ENCODE peak calls at places on chromosome X, in seven cellular contexts. E is WTC11, A is HEK293T, Z is H1, O is HepG2, F is K562, R is HCT116. Y is an unnamed sample.

GRCh38 chrX:28124416-28124815 is 143.2 kb upstream of the DCAF8L1 start:
- DNase-seq in E (no peak), A (no peak), Z (no peak), O (no peak), F (no peak), R (no peak), Y (no peak)

GRCh38 chrX:21166302-21166982 is 207.8 kb upstream of the CNKSR2 start:
- DNase-seq in E (no peak), A (no peak), Z (no peak), O (peak), F (no peak), R (no peak), Y (no peak)

GRCh38 chrX:70089575-70090297 is 27.5 kb downstream of the OTUD6A start:
- DNase-seq in E (no peak), A (no peak), Z (no peak), O (no peak), F (no peak), R (no peak), Y (no peak)

GRCh38 chrX:9465380-9466114 is 689 bp downstream of the TBL1X start:
- DNase-seq in E (peak), A (peak), Z (peak), O (no peak), F (peak), R (no peak), Y (no peak)

GRCh38 chrX:39854772-39855747 is 242.7 kb downstream of the BCOR start:
- DNase-seq in E (no peak), A (no peak), Z (no peak), O (no peak), F (no peak), R (no peak), Y (peak)

GRCh38 chrX:86507337-86507736 is 359.1 kb downstream of the DACH2 start:
- DNase-seq in E (no peak), A (no peak), Z (no peak), O (no peak), F (no peak), R (no peak), Y (no peak)

GRCh38 chrX:15758140-15758539 is 20.1 kb downstream of the CA5B start:
- DNase-seq in E (no peak), A (no peak), Z (no peak), O (no peak), F (no peak), R (no peak), Y (no peak)

GRCh38 chrX:16633754-16634153 is 16.2 kb upstream of the S100G start:
- DNase-seq in E (no peak), A (no peak), Z (no peak), O (no peak), F (peak), R (no peak), Y (no peak)

GRCh38 chrX:65407157-65407626 is 127.4 kb downstream of the LAS1L start:
- DNase-seq in E (peak), A (no peak), Z (peak), O (no peak), F (no peak), R (no peak), Y (no peak)

GRCh38 chrX:40154229-40154852 is 56.6 kb upstream of the BCOR start:
- DNase-seq in E (peak), A (no peak), Z (peak), O (peak), F (peak), R (no peak), Y (no peak)

GRCh38 chrX:2610246-2611170 is 80.6 kb upstream of the CD99 start:
- DNase-seq in E (no peak), A (no peak), Z (no peak), O (no peak), F (no peak), R (no peak), Y (no peak)

GRCh38 chrX:1072637-1073377 is 139.6 kb downstream of the CRLF2 start:
- DNase-seq in E (peak), A (peak), Z (peak), O (peak), F (peak), R (peak), Y (no peak)

GRCh38 chrX:154486052-154486395 is 391 bp downstream of the UBL4A start:
- DNase-seq in E (no peak), A (no peak), Z (peak), O (no peak), F (no peak), R (no peak), Y (no peak)
- TF ChIP-seq SP1 in E (no peak), A (no peak), Z (no peak), O (no peak), F (no peak), R (no peak), Y (no peak)

GRCh38 chrX:19672211-19672814 is 157.0 kb upstream of the MAP3K15 start:
- DNase-seq in E (no peak), A (no peak), Z (no peak), O (no peak), F (no peak), R (no peak), Y (no peak)

GRCh38 chrX:19670321-19670750 is 155.0 kb upstream of the MAP3K15 start:
- DNase-seq in E (no peak), A (no peak), Z (no peak), O (peak), F (no peak), R (no peak), Y (no peak)

GRCh38 chrX:19673334-19674040 is 158.2 kb upstream of the MAP3K15 start:
- DNase-seq in E (no peak), A (no peak), Z (no peak), O (peak), F (no peak), R (peak), Y (no peak)

GRCh38 chrX:19674041-19674769 is 158.9 kb upstream of the MAP3K15 start:
- DNase-seq in E (no peak), A (no peak), Z (no peak), O (peak), F (no peak), R (no peak), Y (no peak)

GRCh38 chrX:19670854-19671620 is 155.7 kb upstream of the MAP3K15 start:
- DNase-seq in E (peak), A (peak), Z (no peak), O (peak), F (no peak), R (peak), Y (no peak)
- TF ChIP-seq SP1 in E (no peak), A (no peak), Z (no peak), O (no peak), F (no peak), R (no peak), Y (no peak)

GRCh38 chrX:73768886-73769285 is 205.9 kb downstream of the CHIC1 start:
- DNase-seq in E (no peak), A (no peak), Z (no peak), O (no peak), F (no peak), R (no peak), Y (no peak)

GRCh38 chrX:73768120-73768519 is 205.1 kb downstream of the CHIC1 start:
- DNase-seq in E (no peak), A (no peak), Z (no peak), O (peak), F (no peak), R (no peak), Y (no peak)

GRCh38 chrX:73767017-73767416 is 204.0 kb downstream of the CHIC1 start:
- DNase-seq in E (no peak), A (no peak), Z (no peak), O (no peak), F (no peak), R (no peak), Y (no peak)

DNA sequence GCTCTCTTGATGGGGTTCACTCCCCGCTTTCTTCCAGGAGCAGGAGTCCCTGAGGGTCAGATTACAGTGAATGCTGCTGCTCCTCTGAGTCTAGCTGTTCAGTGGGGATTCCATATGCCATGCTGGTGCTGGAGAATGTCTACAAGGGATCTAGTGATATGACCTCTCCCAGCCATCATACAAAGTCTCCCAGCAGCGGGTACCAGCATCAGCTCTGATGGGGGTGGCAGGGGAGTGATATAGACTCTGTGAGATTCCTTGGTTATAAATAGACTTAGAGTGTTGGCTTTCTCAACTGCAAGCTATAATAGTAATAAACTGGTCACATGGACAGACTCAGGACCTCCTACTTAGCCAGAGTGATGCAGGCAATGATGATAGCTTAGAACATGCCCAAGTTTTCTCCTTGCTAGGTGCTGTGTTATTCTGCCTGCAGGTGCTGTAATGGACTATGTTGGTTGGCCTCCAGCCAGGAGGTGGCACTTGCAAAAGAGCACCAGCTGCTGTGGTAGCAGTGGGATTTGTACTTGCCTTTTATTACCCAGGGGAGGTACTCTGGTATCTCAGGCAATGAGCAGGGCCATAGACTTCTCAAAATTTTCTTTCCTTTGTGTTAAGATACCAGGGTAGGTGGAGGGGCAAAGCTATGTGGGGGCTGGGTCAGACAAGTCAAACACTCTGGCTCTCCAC is 202.9 kb downstream of the CHIC1 start:
- DNase-seq in E (no peak), A (no peak), Z (no peak), O (no peak), F (no peak), R (no peak), Y (no peak)
- TF ChIP-seq SP1 in E (no peak), A (no peak), Z (no peak), O (no peak), F (no peak), R (no peak), Y (no peak)

GRCh38 chrX:63918611-63919010 is 133.6 kb upstream of the ARHGEF9 start:
- DNase-seq in E (peak), A (no peak), Z (no peak), O (no peak), F (no peak), R (peak), Y (no peak)
- TF ChIP-seq SP1 in E (no peak), A (no peak), Z (no peak), O (no peak), F (no peak), R (no peak), Y (no peak)

GRCh38 chrX:119230850-119231249 is 5.2 kb upstream of the PGRMC1 start:
- DNase-seq in E (no peak), A (no peak), Z (no peak), O (no peak), F (no peak), R (no peak), Y (no peak)
- TF ChIP-seq SP1 in E (no peak), A (no peak), Z (no peak), O (no peak), F (no peak), R (no peak), Y (no peak)

DNA sequence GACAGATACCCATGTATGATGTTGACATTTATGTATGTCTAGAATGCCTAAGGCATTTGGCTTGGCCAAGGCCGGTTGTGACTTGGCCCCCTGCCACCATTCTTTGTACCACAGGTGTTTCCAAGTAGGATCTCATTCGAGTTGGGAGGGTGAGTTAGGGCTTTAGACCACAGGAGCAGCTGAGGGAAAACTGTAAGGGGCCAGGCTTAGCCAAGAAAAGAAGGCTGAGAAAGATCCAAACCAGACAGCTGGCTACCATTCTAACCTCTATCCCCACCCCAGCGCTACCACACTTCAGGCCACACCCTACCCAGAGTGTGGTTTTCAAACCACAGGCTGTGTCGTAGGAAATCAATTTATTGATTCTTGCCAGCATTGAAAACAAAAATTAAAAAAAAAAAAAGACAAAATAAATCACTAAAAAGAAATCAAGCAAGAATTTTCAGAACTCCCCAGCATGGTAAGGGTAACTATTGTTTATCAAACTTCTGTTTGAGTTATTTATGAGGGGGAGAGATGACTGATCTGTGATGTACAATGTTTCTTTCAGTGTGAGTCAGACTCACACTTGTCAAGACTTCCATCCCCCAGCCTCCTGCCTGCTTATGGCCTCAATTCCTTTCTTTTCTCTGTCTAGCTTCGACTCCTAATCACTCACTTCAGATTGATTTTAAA is 9.9 kb downstream of the TMSB4X start:
- DNase-seq in E (no peak), A (no peak), Z (no peak), O (no peak), F (peak), R (peak), Y (no peak)
- TF ChIP-seq SP1 in E (no peak), A (no peak), Z (no peak), O (no peak), F (no peak), R (peak), Y (peak)

DNA sequence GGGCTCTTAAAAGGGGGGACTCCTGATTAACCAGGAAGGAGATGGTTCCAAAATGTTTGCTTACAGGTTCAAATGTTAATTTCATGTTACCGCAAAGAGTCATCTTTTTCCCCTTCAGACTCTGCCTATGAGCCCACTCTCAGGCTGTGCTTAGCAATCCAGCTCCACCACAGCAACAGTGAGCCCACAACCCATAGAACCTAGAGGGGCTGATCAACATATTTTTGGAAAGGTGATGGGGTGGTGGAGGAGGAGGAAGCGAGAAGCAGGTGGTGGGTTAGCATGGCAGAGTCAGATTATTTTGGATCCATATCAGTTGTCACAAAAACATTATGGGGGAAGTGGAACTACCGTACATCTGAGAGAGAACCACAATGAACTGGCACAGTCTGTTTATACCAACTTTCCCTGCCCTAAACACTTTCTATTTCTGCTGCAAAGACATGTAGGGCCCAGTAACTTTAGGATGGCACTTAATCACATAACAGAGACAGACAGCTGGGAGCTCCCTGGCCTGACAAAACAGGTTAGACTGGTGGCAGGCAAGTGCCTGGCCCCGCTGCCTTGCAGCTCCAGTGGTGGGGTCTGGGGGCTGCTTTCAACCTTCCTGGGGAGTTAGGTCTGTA is 4.4 kb downstream of the SLC9A7 start:
- DNase-seq in E (peak), A (no peak), Z (no peak), O (no peak), F (no peak), R (no peak), Y (peak)
- TF ChIP-seq SP1 in E (no peak), A (no peak), Z (no peak), O (no peak), F (no peak), R (no peak), Y (no peak)

GRCh38 chrX:136954930-136955329 is 74.4 kb upstream of the RBMX start:
- DNase-seq in E (no peak), A (peak), Z (no peak), O (peak), F (peak), R (peak), Y (no peak)
- TF ChIP-seq SP1 in E (no peak), A (no peak), Z (no peak), O (no peak), F (no peak), R (no peak), Y (no peak)

Y was measured in GM12878.